ENCODE peak calls at places on chromosomes 12 and 14, in four cellular contexts. P is mucosa of descending colon, I is endothelial cell, T is left colon. Y is an unnamed sample.
A peak's percentile ranks its signal among the peaks of the same experiment; 100 is the strongest.

GRCh38 chr12:48601013-48601756 is 31.3 kb upstream of the LALBA start:
- DNase-seq in T (no peak), I (no peak), P (no peak), Y (no peak)

GRCh38 chr14:78141590-78141989 is 28.6 kb upstream of the NRXN3 start:
- DNase-seq in P (no peak), T (no peak), I (no peak), Y (no peak)

GRCh38 chr12:131101703-131102492 is 148.2 kb downstream of the ADGRD1 start:
- DNase-seq in T (peak; percentile 5), P (no peak), I (no peak), Y (no peak)

GRCh38 chr14:77041837-77042557 is 13.5 kb upstream of the IRF2BPL start:
- DNase-seq in I (no peak), T (peak; percentile 53), P (no peak), Y (no peak)

GRCh38 chr12:40692617-40693502 is 621 bp downstream of the CNTN1 start:
- DNase-seq in T (no peak), P (peak; percentile 46), I (peak; percentile 21), Y (peak; percentile 65)

GRCh38 chr12:103198499-103198898 is 241.0 kb downstream of the ASCL1 start:
- DNase-seq in P (no peak), I (no peak), T (no peak), Y (no peak)

GRCh38 chr14:102028733-102029132 is 58.1 kb downstream of the HSP90AA1 start:
- DNase-seq in P (peak; percentile 13), I (no peak), T (peak; percentile 68), Y (no peak)

GRCh38 chr12:131021142-131021541 is 67.4 kb downstream of the ADGRD1 start:
- DNase-seq in P (peak; percentile 33), T (no peak), I (no peak), Y (no peak)

GRCh38 chr14:104977681-104978647 is at the start of gene AHNAK2:
- DNase-seq in P (peak; percentile 85), T (peak; percentile 77), I (peak; percentile 85), Y (peak; percentile 61)

GRCh38 chr12:93573552-93574223 is 1.2 kb downstream of the SOCS2 start:
- DNase-seq in T (peak; percentile 43), P (no peak), I (no peak), Y (no peak)

GRCh38 chr14:39060818-39061437 is 42.1 kb downstream of the SEC23A start:
- DNase-seq in I (no peak), T (no peak), P (no peak), Y (no peak)

GRCh38 chr14:73752297-73752992 is 38.3 kb upstream of the PNMA1 start:
- DNase-seq in I (no peak), T (peak; percentile 89), P (peak; percentile 87), Y (no peak)

GRCh38 chr14:60722163-60722835 is 1.9 kb downstream of the SIX4 start:
- DNase-seq in P (no peak), T (no peak), I (peak; percentile 49), Y (no peak)

GRCh38 chr14:44507183-44507582 is at the start of gene FSCB:
- DNase-seq in I (no peak), P (no peak), T (no peak), Y (no peak)

GRCh38 chr12:79055926-79056674 is 191.5 kb downstream of the SYT1 start:
- DNase-seq in T (no peak), I (no peak), P (no peak), Y (no peak)

GRCh38 chr14:43360239-43360638 is 1146.8 kb downstream of the FSCB start:
- DNase-seq in I (no peak), T (no peak), P (no peak), Y (no peak)

GRCh38 chr12:70985850-70986249 is 65.3 kb upstream of the PTPRR start:
- DNase-seq in T (no peak), P (no peak), I (no peak), Y (no peak)

GRCh38 chr14:89117017-89117416 is 292.6 kb downstream of the TTC8 start:
- DNase-seq in P (no peak), T (no peak), I (no peak), Y (no peak)

GRCh38 chr12:25792031-25792430 is 166.5 kb upstream of the RASSF8 start:
- DNase-seq in P (no peak), I (no peak), T (no peak), Y (no peak)

GRCh38 chr14:89466939-89467338 is 49.9 kb upstream of the FOXN3 start:
- DNase-seq in T (peak; percentile 20), P (no peak), I (no peak), Y (no peak)

GRCh38 chr12:20188930-20189653 is 179.2 kb upstream of the PDE3A start:
- DNase-seq in T (no peak), I (no peak), P (no peak), Y (no peak)

Y was measured in NCI-H1930.